ENCODE peak calls at places on chromosome 4, in seven cellular contexts. F, Z, C, B, X, O and P are unnamed samples.

GRCh38 chr4:1721666-1722550 is 587 bp downstream of the TACC3 start:
- DNase-seq in F (no peak), Z (no peak), C (peak), B (no peak), X (no peak), O (no peak), P (no peak)

GRCh38 chr4:123043013-123043412 is 120.6 kb upstream of the NUDT6 start:
- DNase-seq in F (no peak), Z (no peak), C (no peak), B (peak), X (no peak), O (peak), P (no peak)

GRCh38 chr4:19678763-19679162 is 572.9 kb upstream of the SLIT2 start:
- DNase-seq in F (no peak), Z (no peak), C (peak), B (peak), X (no peak), O (peak), P (no peak)

GRCh38 chr4:3871881-3872833 is 106.0 kb downstream of the ADRA2C start:
- DNase-seq in F (peak), Z (no peak), C (no peak), B (no peak), X (no peak), O (no peak), P (no peak)

GRCh38 chr4:71830-72229 is 18.7 kb downstream of the ZNF595 start:
- DNase-seq in F (no peak), Z (no peak), C (no peak), B (no peak), X (no peak), O (peak), P (no peak)

GRCh38 chr4:8459867-8460453 is 19.4 kb downstream of the TRMT44 start:
- DNase-seq in F (peak), Z (no peak), C (peak), B (peak), X (no peak), O (peak), P (no peak)

GRCh38 chr4:130478406-130478805 is 1382.5 kb downstream of the C4orf33 start:
- DNase-seq in F (no peak), Z (no peak), C (peak), B (no peak), X (peak), O (peak), P (no peak)

GRCh38 chr4:79927931-79928330 is 145.1 kb downstream of the ANTXR2 start:
- DNase-seq in F (no peak), Z (no peak), C (no peak), B (no peak), X (no peak), O (peak), P (no peak)

GRCh38 chr4:102678695-102679335 is 82.0 kb downstream of the MANBA start:
- DNase-seq in F (no peak), Z (peak), C (no peak), B (no peak), X (no peak), O (peak), P (no peak)

GRCh38 chr4:62913065-62913464 is 1496.2 kb downstream of the TECRL start:
- DNase-seq in F (no peak), Z (no peak), C (no peak), B (no peak), X (no peak), O (no peak), P (no peak)